ENCODE peak calls at places on chromosomes 6 and 20, in six cellular contexts. K is spleen, A is sigmoid colon, E is GM23338, P is H1, G is HCT116. Q is an unnamed sample. For H3K4me1, the result is how much of the 10 kb centered on the place peaks cover.

GRCh38 chr6:29907637-29908340 is 34.5 kb upstream of the HLA-A start:
- DNase-seq in K (no peak), A (no peak), E (no peak), P (no peak), G (no peak), Q (no peak)

GRCh38 chr20:38272398-38272797 is 11.9 kb upstream of the KIAA1755 start:
- DNase-seq in K (no peak), A (peak), E (no peak), P (no peak), G (no peak), Q (no peak)

GRCh38 chr6:74519172-74519571 is 686.7 kb downstream of the COL12A1 start:
- DNase-seq in K (no peak), A (no peak), E (no peak), P (no peak), G (no peak), Q (no peak)

GRCh38 chr6:252775-253526 is 39.3 kb upstream of the DUSP22 start:
- DNase-seq in K (no peak), A (no peak), E (no peak), P (no peak), G (no peak), Q (no peak)

GRCh38 chr6:161373905-161374451 is 100.1 kb upstream of the AGPAT4 start:
- DNase-seq in K (peak), A (peak), E (peak), P (peak), G (no peak), Q (peak)

GRCh38 chr6:159790947-159791598 is 806 bp downstream of the MRPL18 start:
- DNase-seq in K (peak), A (no peak), E (no peak), P (no peak), G (no peak), Q (peak)

GRCh38 chr6:53869964-53870363 is 75.2 kb downstream of the LRRC1 start:
- DNase-seq in K (no peak), A (no peak), E (no peak), P (no peak), G (no peak), Q (no peak)

GRCh38 chr20:37693203-37693602 is 627 bp upstream of the CTNNBL1 start:
- DNase-seq in K (no peak), A (no peak), E (no peak), P (no peak), G (no peak), Q (no peak)

GRCh38 chr6:25743868-25744267 is 10.7 kb upstream of the SLC17A4 start:
- DNase-seq in K (no peak), A (no peak), E (no peak), P (no peak), G (no peak), Q (no peak)

GRCh38 chr6:47245745-47246371 is 63.8 kb downstream of the TNFRSF21 start:
- DNase-seq in K (no peak), A (no peak), E (no peak), P (no peak), G (no peak), Q (no peak)

GRCh38 chr6:34813028-34813742 is 21.3 kb downstream of the BLTP3A start:
- DNase-seq in K (no peak), A (no peak), E (no peak), P (no peak), G (no peak), Q (no peak)

GRCh38 chr6:30684386-30685156 is 1.9 kb downstream of the PPP1R18 start:
- DNase-seq in K (peak), A (peak), E (no peak), P (no peak), G (no peak), Q (peak)

GRCh38 chr6:6715465-6715864 is 126.9 kb downstream of the LY86 start:
- DNase-seq in K (no peak), A (no peak), E (no peak), P (no peak), G (no peak), Q (no peak)

GRCh38 chr20:63574156-63574828 is at the start of gene HELZ2:
- DNase-seq in K (peak), A (peak), E (peak), P (no peak), G (peak), Q (peak)

GRCh38 chr6:128173290-128173689 is 272.4 kb upstream of the THEMIS start:
- DNase-seq in K (no peak), A (no peak), E (no peak), P (no peak), G (no peak), Q (no peak)

GRCh38 chr6:114592506-114592905 is 249.7 kb upstream of the HS3ST5 start:
- DNase-seq in K (no peak), A (no peak), E (no peak), P (no peak), G (no peak), Q (no peak)

GRCh38 chr6:165831812-165832470 is 168.9 kb upstream of the PDE10A start:
- DNase-seq in K (no peak), A (no peak), E (no peak), P (no peak), G (no peak), Q (no peak)

GRCh38 chr6:162373868-162374267 is 353.7 kb downstream of the PRKN start:
- DNase-seq in K (no peak), A (no peak), E (no peak), P (no peak), G (no peak), Q (no peak)

GRCh38 chr6:128252293-128253176 is 267.9 kb downstream of the PTPRK start:
- DNase-seq in K (no peak), A (no peak), E (no peak), P (no peak), G (no peak), Q (no peak)

GRCh38 chr6:33427585-33428218 is 7.8 kb downstream of the SYNGAP1 start:
- DNase-seq in K (peak), A (peak), E (peak), P (no peak), G (no peak), Q (peak)

GRCh38 chr20:49672109-49672681 is 41.5 kb downstream of the B4GALT5 start:
- DNase-seq in K (no peak), A (no peak), E (no peak), P (no peak), G (no peak), Q (no peak)

GRCh38 chr6:35916056-35916455 is 4.8 kb downstream of the SRPK1 start:
- DNase-seq in K (no peak), A (no peak), E (no peak), P (no peak), G (no peak), Q (no peak)

GRCh38 chr20:3734111-3734843 is 1.8 kb downstream of the HSPA12B start:
- DNase-seq in K (peak), A (peak), E (no peak), P (no peak), G (no peak), Q (peak)

GRCh38 chr6:74343804-74344203 is 647.8 kb downstream of the CD109 start:
- DNase-seq in K (no peak), A (no peak), E (no peak), P (no peak), G (peak), Q (no peak)

GRCh38 chr6:15520616-15521203 is 142.1 kb downstream of the DTNBP1 start:
- DNase-seq in K (peak), A (no peak), E (no peak), P (no peak), G (no peak), Q (no peak)

GRCh38 chr6:130583268-130583667 is 217.5 kb downstream of the TMEM200A start:
- DNase-seq in K (no peak), A (no peak), E (peak), P (no peak), G (no peak), Q (no peak)

GRCh38 chr6:144898741-144899140 is 613.6 kb downstream of the UTRN start:
- DNase-seq in K (no peak), A (no peak), E (no peak), P (no peak), G (no peak), Q (no peak)

GRCh38 chr20:38835792-38836191 is 30.3 kb downstream of the PPP1R16B start:
- DNase-seq in K (no peak), A (no peak), E (no peak), P (no peak), G (no peak), Q (no peak)

GRCh38 chr6:72864236-72864635 is 242.4 kb downstream of the KCNQ5 start:
- DNase-seq in K (no peak), A (no peak), E (no peak), P (no peak), G (no peak), Q (no peak)

GRCh38 chr6:41548098-41548840 is 2.1 kb downstream of the FOXP4 start:
- DNase-seq in K (peak), A (no peak), E (peak), P (no peak), G (no peak), Q (peak)

GRCh38 chr20:8375898-8376297 is 243.8 kb downstream of the PLCB1 start:
- DNase-seq in K (no peak), A (no peak), E (no peak), P (no peak), G (no peak), Q (no peak)

GRCh38 chr6:36874016-36874442 is 574 bp downstream of the PPIL1 start:
- DNase-seq in K (no peak), A (no peak), E (no peak), P (no peak), G (no peak), Q (peak)

GRCh38 chr6:16409531-16410441 is 171.4 kb downstream of the GMPR start:
- DNase-seq in K (peak), A (peak), E (peak), P (peak), G (peak), Q (peak)

GRCh38 chr20:44911264-44911921 is 1.5 kb downstream of the PABPC1L start:
- DNase-seq in K (peak), A (no peak), E (peak), P (peak), G (peak), Q (peak)

GRCh38 chr6:166406197-166406596 is 23.5 kb upstream of the MPC1 start:
- DNase-seq in K (no peak), A (no peak), E (no peak), P (no peak), G (no peak), Q (no peak)

GRCh38 chr6:33721529-33721928 is 10.0 kb upstream of the UQCC2 start:
- DNase-seq in K (no peak), A (no peak), E (no peak), P (no peak), G (no peak), Q (no peak)

GRCh38 chr6:134253681-134254080 is 64.2 kb downstream of the SGK1 start:
- DNase-seq in K (no peak), A (no peak), E (peak), P (no peak), G (no peak), Q (no peak)

GRCh38 chr20:4090756-4091331 is 75.5 kb upstream of the RNF24 start:
- DNase-seq in K (no peak), A (no peak), E (no peak), P (no peak), G (no peak), Q (no peak)

GRCh38 chr6:44301782-44302564 is 11.2 kb downstream of the AARS2 start:
- DNase-seq in K (no peak), A (no peak), E (no peak), P (no peak), G (no peak), Q (no peak)
- H3K4me1 ChIP-seq in K (under half), A (under half), E (under half), P (under half), G (under half), Q (under half)

DNA sequence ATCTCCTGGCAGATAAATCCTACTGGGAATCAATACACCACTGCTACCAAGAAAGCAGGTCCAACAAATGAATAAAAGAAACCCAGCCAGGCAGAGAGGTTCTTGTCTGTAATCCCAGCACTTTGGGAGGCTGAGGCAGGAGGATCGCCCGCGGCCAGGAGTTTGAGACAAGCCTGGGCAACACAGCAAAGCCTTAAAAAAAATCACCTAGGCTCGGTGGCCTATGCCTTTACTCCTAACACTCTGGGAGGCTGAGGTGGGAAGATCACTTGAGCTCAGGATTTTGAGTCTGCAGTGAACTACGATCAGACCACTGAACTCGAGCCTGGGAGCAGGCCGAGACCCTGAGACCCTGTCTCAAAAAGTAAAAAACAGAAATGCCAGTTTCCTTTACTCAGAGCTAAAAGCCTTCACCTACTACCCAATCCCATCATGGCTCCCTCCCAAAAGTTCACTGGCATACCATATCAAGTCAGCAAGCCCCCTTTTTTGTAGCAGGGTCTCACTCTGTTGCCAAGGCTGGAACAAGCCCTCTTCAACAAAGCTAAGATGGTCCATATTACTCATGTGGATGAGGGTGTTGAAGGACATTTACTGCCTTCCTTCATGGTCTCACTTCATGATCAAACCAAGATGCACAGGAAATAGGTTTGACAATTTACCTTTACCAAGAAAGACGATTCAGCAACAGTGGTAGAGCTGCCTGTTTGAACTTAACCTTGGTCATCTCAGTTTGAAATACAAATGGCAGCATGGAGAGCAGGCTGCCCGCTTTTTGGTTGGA is 5.3 kb downstream of the SNX5 start:
- DNase-seq in K (no peak), A (no peak), E (no peak), P (no peak), G (no peak), Q (no peak)
- TF ChIP-seq POLR2AphosphoS5 in K (no peak), A (no peak), E (no peak), P (peak), G (no peak), Q (no peak)

DNA sequence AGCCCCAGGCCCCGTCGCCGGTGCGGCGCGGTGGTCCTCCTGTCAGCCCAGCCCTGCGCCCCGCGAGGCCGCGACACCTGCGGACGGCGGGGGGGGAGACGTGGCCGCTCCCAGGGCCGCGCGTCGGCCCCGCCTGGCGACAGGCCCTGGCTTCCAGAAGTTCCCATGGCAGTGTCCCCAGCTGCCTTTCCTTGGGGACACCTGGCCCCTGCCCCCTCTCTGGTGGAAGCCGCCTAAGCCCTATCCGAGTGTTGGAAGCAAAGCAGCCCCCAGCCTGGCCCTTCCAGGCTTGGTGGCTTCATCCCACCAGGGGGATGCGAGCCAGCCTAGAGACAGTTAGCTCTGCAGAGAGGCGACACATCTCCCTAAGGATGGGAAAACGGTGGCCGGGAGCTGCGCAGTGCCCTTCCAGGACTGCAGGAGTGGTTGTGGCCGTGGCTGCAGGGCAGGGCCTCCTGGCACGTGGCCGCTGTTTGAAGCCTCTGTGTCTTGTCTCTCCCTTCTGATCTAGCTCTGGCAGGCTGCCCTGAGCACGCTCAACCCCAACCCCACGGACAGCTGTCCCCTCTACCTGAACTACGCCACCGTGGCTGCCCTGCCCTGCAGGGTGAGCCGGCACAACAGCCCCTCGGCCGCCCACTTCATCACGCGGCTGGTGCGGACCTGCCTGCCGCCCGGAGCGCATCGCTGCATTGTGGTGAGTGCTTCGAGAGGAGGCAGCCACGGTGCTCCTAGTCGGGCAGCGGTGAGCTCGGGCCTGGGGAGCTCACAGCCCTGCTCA is 816 bp downstream of the NPEPL1 start:
- DNase-seq in K (peak), A (peak), E (peak), P (no peak), G (no peak), Q (peak)
- TF ChIP-seq CTCF in K (no peak), A (no peak), E (no peak), P (no peak), G (no peak), Q (no peak)

GRCh38 chr6:90214461-90214860 is 82.2 kb downstream of the BACH2 start:
- DNase-seq in K (no peak), A (no peak), E (no peak), P (no peak), G (no peak), Q (no peak)
- H3K4me1 ChIP-seq in K (under half), A (under half), E (under half), P (under half), G (under half), Q (under half)